ENCODE peak calls at places on chromosomes 16 and 17, in five cellular contexts. Q is breast epithelium, K is mesenchymal stem cell, Z is ascending aorta, W is heart right ventricle. R is an unnamed sample.

GRCh38 chr17:4105232-4105631 is 37.6 kb downstream of the ZZEF1 start:
- DNase-seq in Q (no peak), K (no peak), Z (no peak), W (no peak), R (no peak)

GRCh38 chr16:23424292-23424958 is 28.6 kb downstream of the COG7 start:
- DNase-seq in Q (peak), K (peak), Z (no peak), W (no peak), R (no peak)

GRCh38 chr17:1999557-2000251 is 25.4 kb downstream of the RTN4RL1 start:
- DNase-seq in Q (peak), K (peak), Z (no peak), W (peak), R (no peak)

GRCh38 chr16:81585785-81586184 is 141.2 kb downstream of the CMIP start:
- DNase-seq in Q (no peak), K (peak), Z (no peak), W (no peak), R (no peak)

GRCh38 chr16:89507219-89507833 is 877 bp upstream of the SPG7 start:
- DNase-seq in Q (no peak), K (no peak), Z (no peak), W (no peak), R (no peak)

GRCh38 chr17:60127068-60128064 is 22.4 kb upstream of the CA4 start:
- DNase-seq in Q (no peak), K (no peak), Z (no peak), W (no peak), R (no peak)

GRCh38 chr17:82892869-82893565 is 53.2 kb upstream of the ZNF750 start:
- DNase-seq in Q (no peak), K (no peak), Z (no peak), W (peak), R (no peak)

GRCh38 chr17:36900130-36900590 is 37.1 kb upstream of the LHX1 start:
- DNase-seq in Q (no peak), K (no peak), Z (no peak), W (no peak), R (no peak)

GRCh38 chr16:48300391-48300856 is 53.1 kb upstream of the ABCC11 start:
- DNase-seq in Q (no peak), K (peak), Z (no peak), W (no peak), R (no peak)

GRCh38 chr16:27746076-27746855 is 196.3 kb downstream of the KATNIP start:
- DNase-seq in Q (no peak), K (no peak), Z (no peak), W (no peak), R (no peak)

GRCh38 chr16:4239020-4239419 is 2.9 kb downstream of the SRL start:
- DNase-seq in Q (no peak), K (no peak), Z (no peak), W (peak), R (no peak)

GRCh38 chr17:67575325-67575724 is 142.4 kb upstream of the NOL11 start:
- DNase-seq in Q (no peak), K (no peak), Z (no peak), W (no peak), R (no peak)

GRCh38 chr17:44094701-44095387 is 24.3 kb downstream of the G6PC3 start:
- DNase-seq in Q (no peak), K (peak), Z (no peak), W (no peak), R (no peak)
- H3K27ac ChIP-seq in Q (peak), K (peak), Z (peak), W (peak), R (peak)

DNA sequence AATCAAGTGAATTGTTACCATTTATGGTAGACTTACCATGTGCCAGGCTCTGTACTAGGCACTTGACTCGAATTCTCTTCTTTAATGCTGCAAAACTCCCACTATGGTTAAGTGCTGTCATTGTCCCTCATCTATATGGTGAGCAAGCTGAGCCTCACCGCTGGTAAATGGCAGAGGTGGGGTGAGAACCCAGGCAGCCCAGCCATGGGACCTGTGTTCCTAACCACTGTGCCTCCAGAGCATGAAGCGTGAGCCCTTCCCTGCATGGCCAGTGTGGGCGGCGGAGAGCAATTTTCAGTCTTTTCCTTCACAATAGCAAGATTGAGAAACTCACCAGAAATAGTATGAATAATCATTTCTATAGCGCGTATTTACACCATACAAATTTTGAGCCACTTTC is 9.1 kb downstream of the BFAR start:
- DNase-seq in Q (no peak), K (peak), Z (no peak), W (no peak), R (no peak)
- H3K27ac ChIP-seq in Q (no peak), K (no peak), Z (no peak), W (no peak), R (no peak)

DNA sequence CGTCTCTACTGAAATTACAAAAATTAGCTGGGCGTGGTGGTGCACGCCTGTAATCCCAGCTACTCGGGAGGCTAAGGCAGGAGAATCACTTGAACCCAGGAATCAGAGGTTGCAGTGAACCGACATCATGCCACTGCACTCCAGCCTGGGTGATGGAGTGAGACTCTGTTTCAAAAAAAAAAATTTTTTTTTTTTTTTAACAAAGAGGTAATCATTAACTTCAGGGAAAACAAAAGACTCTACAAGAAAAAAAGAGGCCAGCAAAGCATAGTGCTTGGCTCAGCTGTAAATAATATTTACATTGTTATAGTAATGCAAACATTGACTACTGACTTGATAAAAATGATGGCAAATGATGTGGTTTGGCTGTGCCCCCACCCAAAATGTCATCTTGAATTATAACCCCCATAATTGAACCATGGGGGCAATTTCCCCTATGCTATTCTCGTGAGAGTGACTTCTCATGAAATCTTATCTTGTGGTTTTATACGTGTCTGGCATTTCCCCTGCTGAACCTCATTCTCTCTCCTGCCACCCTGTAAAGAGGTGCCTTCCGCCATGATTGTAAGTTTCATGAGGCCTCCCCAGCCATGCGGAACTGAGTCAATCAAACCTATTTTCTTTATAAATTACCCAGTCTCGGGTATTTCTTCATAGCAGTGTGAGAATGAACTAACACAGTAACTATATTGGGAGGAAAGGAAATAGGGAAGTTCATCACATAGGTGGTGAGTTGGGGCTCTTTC is 12.7 kb upstream of the SSTR2 start:
- DNase-seq in Q (no peak), K (no peak), Z (no peak), W (no peak), R (no peak)
- H3K27ac ChIP-seq in Q (no peak), K (peak), Z (no peak), W (no peak), R (no peak)

DNA sequence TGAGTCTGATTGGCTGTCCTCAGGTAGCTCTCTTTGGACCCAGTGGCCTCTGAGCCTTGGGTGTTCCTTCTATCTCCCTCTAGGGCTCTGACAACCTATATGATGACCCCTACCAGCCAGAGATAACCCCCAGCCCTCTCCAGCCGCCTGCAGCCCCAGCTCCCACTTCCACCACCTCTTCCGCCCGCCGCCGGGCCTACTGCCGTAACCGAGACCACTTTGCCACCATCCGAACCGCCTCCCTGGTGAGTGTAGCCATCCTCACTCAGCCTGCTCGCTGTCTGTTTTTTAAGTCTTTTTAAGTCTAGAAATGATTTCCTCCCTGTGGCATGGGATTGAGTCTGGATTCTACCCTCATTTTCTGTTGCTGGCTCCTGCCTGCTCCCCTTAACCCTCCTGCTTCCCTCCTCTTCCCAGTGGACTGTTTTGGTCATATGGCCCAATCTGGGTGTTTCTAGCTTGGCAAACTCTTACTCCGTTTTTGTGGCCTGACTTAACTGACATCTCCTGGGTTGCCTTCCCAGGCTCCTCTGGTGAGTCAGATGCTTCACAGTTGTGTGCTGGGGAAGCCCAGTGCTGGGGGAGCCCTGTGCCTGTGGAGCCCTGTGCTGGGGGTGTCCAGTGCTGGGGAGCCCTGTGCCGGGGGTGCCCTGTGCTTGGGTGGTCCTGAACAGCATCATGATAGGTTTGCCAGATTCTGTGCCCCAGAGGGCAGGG is 9.9 kb downstream of the TAOK2 start:
- DNase-seq in Q (no peak), K (no peak), Z (no peak), W (no peak), R (no peak)
- H3K27ac ChIP-seq in Q (no peak), K (no peak), Z (no peak), W (no peak), R (no peak)

DNA sequence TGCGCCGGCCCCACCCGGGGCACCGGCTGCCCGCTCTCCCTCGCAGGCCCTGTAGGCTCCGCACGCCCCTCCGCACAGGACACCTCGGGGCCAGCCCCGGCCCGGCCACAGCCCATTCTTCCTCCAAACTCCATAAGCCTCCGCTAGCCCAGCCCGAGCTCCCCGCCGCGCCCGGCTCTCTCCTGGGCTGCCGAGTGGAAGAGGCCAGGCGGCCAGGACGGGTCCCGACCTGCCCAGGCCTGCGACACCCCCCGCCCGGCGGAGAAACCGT is 397 bp downstream of the NCOR1 start:
- DNase-seq in Q (no peak), K (peak), Z (no peak), W (peak), R (no peak)
- H3K27ac ChIP-seq in Q (peak), K (peak), Z (peak), W (peak), R (peak)

DNA sequence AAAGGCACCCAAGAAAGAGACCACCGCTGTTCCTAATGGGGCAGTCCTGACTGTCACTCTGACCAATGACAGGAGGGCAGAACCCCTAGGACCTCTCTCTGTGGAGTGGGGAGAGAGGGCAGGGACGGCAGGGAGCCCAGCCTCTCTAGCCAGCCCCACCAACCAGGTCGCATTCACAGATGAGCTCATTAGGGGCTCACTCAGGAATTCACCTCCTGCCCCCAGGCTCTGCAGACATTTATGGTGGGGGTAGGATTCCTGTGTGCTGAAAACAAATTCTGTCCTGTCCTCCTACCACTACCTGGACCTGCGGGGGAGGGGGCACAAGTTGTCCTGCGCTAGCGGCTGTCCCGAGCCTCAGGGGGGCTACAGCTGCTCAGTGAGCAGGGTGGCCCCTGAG is 27.7 kb upstream of the GPRC5C start:
- DNase-seq in Q (no peak), K (no peak), Z (no peak), W (no peak), R (no peak)
- H3K27ac ChIP-seq in Q (no peak), K (no peak), Z (no peak), W (no peak), R (no peak)

GRCh38 chr16:57688487-57688986 is 6.1 kb upstream of the DRC7 start:
- DNase-seq in Q (no peak), K (no peak), Z (no peak), W (no peak), R (no peak)
- H3K27ac ChIP-seq in Q (no peak), K (no peak), Z (no peak), W (no peak), R (no peak)

GRCh38 chr16:84255050-84255810 is 15.4 kb upstream of the KCNG4 start:
- DNase-seq in Q (no peak), K (no peak), Z (no peak), W (no peak), R (no peak)

GRCh38 chr16:84253173-84253572 is 13.4 kb upstream of the KCNG4 start:
- DNase-seq in Q (no peak), K (no peak), Z (no peak), W (no peak), R (no peak)

GRCh38 chr16:84252214-84252613 is 12.4 kb upstream of the KCNG4 start:
- DNase-seq in Q (no peak), K (no peak), Z (no peak), W (no peak), R (no peak)

GRCh38 chr16:84258266-84258665 is 18.5 kb upstream of the KCNG4 start:
- DNase-seq in Q (no peak), K (no peak), Z (no peak), W (no peak), R (no peak)

GRCh38 chr16:84254080-84254479 is 14.3 kb upstream of the KCNG4 start:
- DNase-seq in Q (no peak), K (peak), Z (no peak), W (no peak), R (no peak)
- H3K27ac ChIP-seq in Q (no peak), K (no peak), Z (no peak), W (no peak), R (no peak)

R was measured in thoracic aorta.